ENCODE peak calls at places on chromosomes 1 and 21, in eight cellular contexts. Z is GM13977, W is fibroblast of the aortic adventitia, T is lower lobe of right lung, K is tibial nerve, F is lower leg skin, J is HFF-Myc, B is heart left ventricle. M is an unnamed sample.
A peak's percentile ranks its signal among the peaks of the same experiment; 100 is the strongest.

GRCh38 chr21:44399151-44399954 is 45.9 kb downstream of the TRPM2 start:
- DNase-seq in Z (no peak), W (no peak), T (no peak), K (no peak), F (peak; percentile 75), J (no peak), B (no peak), M (no peak)

GRCh38 chr1:8875216-8875861 is 3.1 kb downstream of the ENO1 start:
- DNase-seq in Z (no peak), W (no peak), T (no peak), K (no peak), F (no peak), J (no peak), B (no peak), M (no peak)

GRCh38 chr1:185971688-185972087 is 237.5 kb downstream of the HMCN1 start:
- DNase-seq in Z (no peak), W (peak; percentile 57), T (no peak), K (no peak), F (no peak), J (peak; percentile 75), B (no peak), M (peak; percentile 86)

GRCh38 chr1:145963218-145964019 is 956 bp downstream of the ANKRD34A start:
- DNase-seq in Z (no peak), W (peak; percentile 55), T (no peak), K (no peak), F (peak; percentile 63), J (no peak), B (no peak), M (peak; percentile 65)

GRCh38 chr21:25501996-25502665 is 105.2 kb downstream of the MRPL39 start:
- DNase-seq in Z (no peak), W (peak; percentile 4), T (no peak), K (no peak), F (no peak), J (no peak), B (no peak), M (peak; percentile 39)

GRCh38 chr1:31809698-31810097 is 6.1 kb downstream of the SPOCD1 start:
- DNase-seq in Z (no peak), W (no peak), T (no peak), K (no peak), F (no peak), J (no peak), B (no peak), M (no peak)

GRCh38 chr1:186878356-186878755 is 49.6 kb downstream of the PLA2G4A start:
- DNase-seq in Z (no peak), W (peak; percentile 16), T (no peak), K (no peak), F (no peak), J (no peak), B (no peak), M (no peak)

GRCh38 chr1:202501281-202501680 is 152.8 kb downstream of the PPP1R12B start:
- DNase-seq in Z (no peak), W (peak; percentile 69), T (no peak), K (peak; percentile 17), F (no peak), J (no peak), B (no peak), M (peak; percentile 52)

GRCh38 chr1:50156241-50157010 is 47.7 kb downstream of the ELAVL4 start:
- DNase-seq in Z (no peak), W (no peak), T (no peak), K (no peak), F (no peak), J (no peak), B (no peak), M (peak; percentile 42)

GRCh38 chr1:172293379-172293778 is 127.1 kb upstream of the C1orf105 start:
- DNase-seq in Z (no peak), W (peak; percentile 83), T (no peak), K (no peak), F (no peak), J (no peak), B (no peak), M (no peak)

GRCh38 chr1:71228727-71229371 is 148.0 kb upstream of the ZRANB2 start:
- DNase-seq in Z (no peak), W (no peak), T (no peak), K (no peak), F (no peak), J (no peak), B (no peak), M (no peak)

GRCh38 chr1:204076891-204077290 is 4.0 kb downstream of the SOX13 start:
- DNase-seq in Z (no peak), W (no peak), T (no peak), K (no peak), F (no peak), J (no peak), B (no peak), M (no peak)

GRCh38 chr1:228207851-228208821 is at the start of gene OBSCN:
- DNase-seq in Z (no peak), W (no peak), T (no peak), K (no peak), F (peak; percentile 80), J (no peak), B (peak; percentile 82), M (no peak)

GRCh38 chr1:201268604-201269151 is 14.6 kb upstream of the PKP1 start:
- DNase-seq in Z (no peak), W (peak; percentile 86), T (no peak), K (no peak), F (peak; percentile 83), J (peak; percentile 44), B (no peak), M (peak; percentile 91)

GRCh38 chr1:61120998-61121397 is 38.6 kb downstream of the NFIA start:
- DNase-seq in Z (no peak), W (peak; percentile 58), T (no peak), K (peak; percentile 46), F (no peak), J (no peak), B (no peak), M (peak; percentile 85)

GRCh38 chr1:165853528-165854075 is 26.2 kb downstream of the UCK2 start:
- DNase-seq in Z (no peak), W (no peak), T (no peak), K (no peak), F (no peak), J (no peak), B (no peak), M (no peak)

GRCh38 chr21:45531393-45532215 is 10.6 kb downstream of the SLC19A1 start:
- DNase-seq in Z (no peak), W (no peak), T (peak; percentile 45), K (no peak), F (peak; percentile 84), J (no peak), B (peak; percentile 58), M (no peak)

GRCh38 chr1:184242507-184242943 is 144.3 kb upstream of the C1orf21 start:
- DNase-seq in Z (no peak), W (peak; percentile 52), T (no peak), K (no peak), F (no peak), J (no peak), B (no peak), M (peak; percentile 38)

DNA sequence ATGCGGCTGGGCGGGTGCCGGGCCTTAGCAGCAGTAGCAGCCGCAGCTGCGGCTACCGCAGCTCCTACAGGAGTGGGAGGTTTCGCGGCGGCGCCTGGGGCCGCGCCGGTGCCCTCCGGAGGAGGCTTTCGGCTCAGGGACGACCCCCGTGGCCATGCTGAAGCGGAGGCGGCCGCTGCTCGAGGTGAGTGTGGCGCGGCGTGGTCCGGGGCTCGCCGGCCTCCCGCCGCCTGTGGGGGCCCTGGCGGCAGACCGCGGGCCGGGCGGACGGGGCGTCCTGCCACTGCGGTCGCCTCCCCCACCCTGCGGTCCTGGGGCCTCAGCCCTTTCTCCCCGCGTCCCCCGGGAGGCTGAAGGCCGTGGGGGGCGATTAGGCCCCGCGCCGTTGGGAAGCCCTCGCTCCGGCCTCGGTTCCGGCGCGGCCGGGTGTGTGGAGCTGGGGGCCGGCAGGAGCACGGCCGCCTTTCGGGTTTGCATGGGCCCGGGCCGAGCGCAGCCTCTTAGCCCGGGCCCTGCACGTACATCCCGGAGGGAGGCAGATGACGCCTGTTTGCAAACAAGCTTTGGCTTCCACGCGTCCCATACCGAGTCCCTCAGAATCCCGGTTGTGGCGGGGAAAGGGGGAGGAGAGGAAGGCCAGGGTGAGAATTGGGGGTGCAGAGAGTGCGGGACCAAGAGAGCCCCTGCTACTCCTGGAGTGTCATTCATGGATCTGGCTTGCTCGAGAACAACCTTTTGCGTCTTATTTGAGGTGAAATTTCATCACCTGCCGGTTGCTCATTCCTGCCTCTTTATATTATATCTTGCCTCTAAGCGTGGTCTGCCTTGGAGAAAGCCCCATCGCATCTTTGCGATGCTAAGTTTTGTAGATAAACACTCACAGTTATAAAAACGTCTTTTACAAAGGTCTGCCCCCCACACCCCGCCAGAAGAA is 598 bp downstream of the ZFYVE9 start:
- DNase-seq in Z (peak; percentile 52), W (peak; percentile 56), T (peak; percentile 55), K (peak; percentile 19), F (peak; percentile 86), J (no peak), B (peak; percentile 72), M (peak; percentile 43)
- TF ChIP-seq CTCF in Z (no peak), W (no peak), T (no peak), K (no peak), F (no peak), J (no peak), B (no peak), M (no peak)

GRCh38 chr1:79617777-79618176 is 611.2 kb upstream of the ADGRL4 start:
- DNase-seq in Z (no peak), W (no peak), T (no peak), K (no peak), F (no peak), J (no peak), B (no peak), M (peak; percentile 6)
- TF ChIP-seq CTCF in Z (peak; percentile 33), W (peak; percentile 34), T (no peak), K (no peak), F (no peak), J (peak; percentile 48), B (no peak), M (peak; percentile 50)

GRCh38 chr1:116574581-116575291 is 3.9 kb upstream of the CD58 start:
- DNase-seq in Z (peak; percentile 81), W (peak; percentile 84), T (no peak), K (peak; percentile 78), F (peak; percentile 91), J (peak; percentile 41), B (no peak), M (peak; percentile 72)
- TF ChIP-seq CTCF in Z (peak; percentile 87), W (peak; percentile 89), T (peak; percentile 86), K (peak; percentile 83), F (no peak), J (peak; percentile 91), B (peak; percentile 80), M (peak; percentile 93)

GRCh38 chr1:232468249-232468648 is 161.7 kb downstream of the SIPA1L2 start:
- DNase-seq in Z (no peak), W (no peak), T (no peak), K (no peak), F (no peak), J (no peak), B (no peak), M (no peak)

GRCh38 chr1:232473319-232473718 is 156.6 kb downstream of the SIPA1L2 start:
- DNase-seq in Z (no peak), W (peak; percentile 68), T (no peak), K (no peak), F (no peak), J (peak; percentile 20), B (no peak), M (peak; percentile 68)

GRCh38 chr1:232471250-232471649 is 158.7 kb downstream of the SIPA1L2 start:
- DNase-seq in Z (no peak), W (no peak), T (no peak), K (no peak), F (no peak), J (no peak), B (no peak), M (no peak)

GRCh38 chr1:232472485-232473041 is 157.4 kb downstream of the SIPA1L2 start:
- DNase-seq in Z (no peak), W (peak; percentile 71), T (no peak), K (no peak), F (no peak), J (peak; percentile 43), B (no peak), M (peak; percentile 64)

GRCh38 chr1:232470711-232471110 is 159.2 kb downstream of the SIPA1L2 start:
- DNase-seq in Z (no peak), W (no peak), T (no peak), K (no peak), F (no peak), J (no peak), B (no peak), M (no peak)
- TF ChIP-seq CTCF in Z (no peak), W (no peak), T (no peak), K (no peak), F (no peak), J (no peak), B (no peak), M (no peak)